ENCODE peak calls at places on chromosomes 4 and X, in eight cellular contexts. One of them, this sample, is unnamed. For H3K4me1 and H3K27me3, the result is how much of the 10 kb centered on the place peaks cover.

GRCh38 chr4:60724623-60725022 is 475.5 kb upstream of the ADGRL3 start:
- DNase-seq in breast epithelium: no peak
- DNase-seq in IMR-90: peak
- DNase-seq in ovary: no peak
- DNase-seq in left ventricle myocardium inferior: no peak
- DNase-seq in stomach: no peak
- DNase-seq in CD8-positive, alpha-beta memory T cell: no peak
- DNase-seq in endodermal cell: peak
- DNase-seq in this sample: no peak

GRCh38 chr4:116885579-116885978 is 199.8 kb downstream of the TRAM1L1 start:
- DNase-seq in breast epithelium: no peak
- DNase-seq in IMR-90: no peak
- DNase-seq in ovary: no peak
- DNase-seq in left ventricle myocardium inferior: no peak
- DNase-seq in stomach: no peak
- DNase-seq in CD8-positive, alpha-beta memory T cell: no peak
- DNase-seq in endodermal cell: no peak
- DNase-seq in this sample: no peak

GRCh38 chrX:72029473-72030411 is 102.0 kb downstream of the RTL5 start:
- DNase-seq in breast epithelium: no peak
- DNase-seq in IMR-90: peak
- DNase-seq in ovary: no peak
- DNase-seq in left ventricle myocardium inferior: no peak
- DNase-seq in stomach: no peak
- DNase-seq in CD8-positive, alpha-beta memory T cell: no peak
- DNase-seq in endodermal cell: peak
- DNase-seq in this sample: no peak

GRCh38 chr4:23720556-23720955 is 169.3 kb downstream of the PPARGC1A start:
- DNase-seq in breast epithelium: no peak
- DNase-seq in IMR-90: no peak
- DNase-seq in ovary: no peak
- DNase-seq in left ventricle myocardium inferior: no peak
- DNase-seq in stomach: no peak
- DNase-seq in CD8-positive, alpha-beta memory T cell: no peak
- DNase-seq in endodermal cell: no peak
- DNase-seq in this sample: no peak

GRCh38 chr4:39587881-39588280 is 50.8 kb downstream of the SMIM14 start:
- DNase-seq in breast epithelium: no peak
- DNase-seq in IMR-90: peak
- DNase-seq in ovary: no peak
- DNase-seq in left ventricle myocardium inferior: no peak
- DNase-seq in stomach: no peak
- DNase-seq in CD8-positive, alpha-beta memory T cell: no peak
- DNase-seq in endodermal cell: no peak
- DNase-seq in this sample: no peak

GRCh38 chrX:38664285-38664684 is 102.9 kb downstream of the TSPAN7 start:
- DNase-seq in breast epithelium: no peak
- DNase-seq in IMR-90: peak
- DNase-seq in ovary: no peak
- DNase-seq in left ventricle myocardium inferior: no peak
- DNase-seq in stomach: no peak
- DNase-seq in CD8-positive, alpha-beta memory T cell: no peak
- DNase-seq in endodermal cell: peak
- DNase-seq in this sample: no peak

GRCh38 chrX:9320940-9321339 is 143.9 kb upstream of the TBL1X start:
- DNase-seq in breast epithelium: no peak
- DNase-seq in IMR-90: peak
- DNase-seq in ovary: no peak
- DNase-seq in left ventricle myocardium inferior: no peak
- DNase-seq in stomach: no peak
- DNase-seq in CD8-positive, alpha-beta memory T cell: no peak
- DNase-seq in endodermal cell: no peak
- DNase-seq in this sample: no peak

GRCh38 chr4:36215627-36216026 is 28.7 kb downstream of the ARAP2 start:
- DNase-seq in breast epithelium: no peak
- DNase-seq in IMR-90: no peak
- DNase-seq in ovary: no peak
- DNase-seq in left ventricle myocardium inferior: no peak
- DNase-seq in stomach: no peak
- DNase-seq in CD8-positive, alpha-beta memory T cell: no peak
- DNase-seq in endodermal cell: no peak
- DNase-seq in this sample: no peak

GRCh38 chrX:18353931-18354368 is 538 bp downstream of the SCML2 start:
- DNase-seq in breast epithelium: no peak
- DNase-seq in IMR-90: no peak
- DNase-seq in ovary: peak
- DNase-seq in left ventricle myocardium inferior: no peak
- DNase-seq in stomach: no peak
- DNase-seq in CD8-positive, alpha-beta memory T cell: peak
- DNase-seq in endodermal cell: peak
- DNase-seq in this sample: peak

GRCh38 chrX:104307341-104307740 is 52.6 kb upstream of the ESX1 start:
- DNase-seq in breast epithelium: no peak
- DNase-seq in IMR-90: no peak
- DNase-seq in ovary: no peak
- DNase-seq in left ventricle myocardium inferior: no peak
- DNase-seq in stomach: no peak
- DNase-seq in CD8-positive, alpha-beta memory T cell: no peak
- DNase-seq in endodermal cell: no peak
- DNase-seq in this sample: no peak

GRCh38 chrX:106952089-106952488 is 31.9 kb downstream of the CLDN2 start:
- DNase-seq in breast epithelium: no peak
- DNase-seq in IMR-90: no peak
- DNase-seq in ovary: no peak
- DNase-seq in left ventricle myocardium inferior: no peak
- DNase-seq in stomach: no peak
- DNase-seq in CD8-positive, alpha-beta memory T cell: no peak
- DNase-seq in endodermal cell: no peak
- DNase-seq in this sample: no peak

DNA sequence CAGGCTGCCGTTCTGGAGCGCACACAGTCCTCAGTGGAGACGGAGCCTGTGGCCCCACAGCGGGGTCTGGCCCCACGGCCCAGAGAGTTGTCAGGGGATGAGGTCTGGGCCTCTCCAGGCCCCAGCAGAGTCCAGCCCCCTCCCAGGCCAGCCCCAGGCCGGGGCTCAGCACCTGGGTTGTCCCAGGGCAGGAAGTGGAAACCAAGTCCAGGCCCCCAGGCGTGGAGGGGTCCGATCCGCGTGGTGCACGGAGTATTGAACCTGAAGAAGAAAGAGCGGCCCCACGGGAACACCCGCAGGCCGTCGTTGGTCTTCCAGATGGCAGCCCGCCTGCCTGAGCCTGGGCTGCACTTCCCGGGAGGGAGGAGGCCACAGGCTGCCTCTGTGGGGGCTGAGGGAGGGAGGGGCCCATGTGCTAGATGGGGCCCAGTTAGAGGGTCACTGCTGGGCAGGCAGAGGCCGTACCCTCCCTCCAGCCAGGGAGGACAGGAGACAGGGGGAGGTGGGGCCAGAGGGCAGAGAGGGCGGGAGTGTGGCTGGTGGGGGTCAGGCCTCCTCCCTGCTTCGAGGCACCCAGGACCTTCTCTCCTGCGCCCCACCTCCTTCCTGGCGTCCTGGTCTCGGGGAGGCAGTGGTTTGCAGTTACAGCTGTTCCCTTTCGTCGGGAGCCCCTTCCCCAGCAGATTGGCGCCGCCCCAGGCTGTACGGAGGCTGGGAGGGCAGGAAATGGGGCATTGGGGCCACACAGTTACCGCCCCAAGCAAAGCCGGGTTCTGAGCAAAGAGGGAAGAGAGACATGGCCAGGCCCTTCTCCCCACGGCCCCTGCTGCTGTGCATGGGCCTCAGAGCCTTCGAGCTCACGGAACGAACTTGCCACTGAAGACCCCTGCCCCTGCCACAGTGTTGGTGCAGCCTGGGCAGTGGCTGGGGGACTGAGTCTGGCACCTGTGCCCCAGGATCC is 8.1 kb downstream of the HGFAC start:
- DNase-seq in breast epithelium: no peak
- DNase-seq in IMR-90: no peak
- DNase-seq in ovary: peak
- DNase-seq in left ventricle myocardium inferior: peak
- DNase-seq in stomach: no peak
- DNase-seq in CD8-positive, alpha-beta memory T cell: no peak
- DNase-seq in endodermal cell: no peak
- DNase-seq in this sample: peak
- H3K4me1 ChIP-seq in breast epithelium: under half
- H3K4me1 ChIP-seq in IMR-90: under half
- H3K4me1 ChIP-seq in ovary: under half
- H3K4me1 ChIP-seq in left ventricle myocardium inferior: under half
- H3K4me1 ChIP-seq in stomach: under half
- H3K4me1 ChIP-seq in CD8-positive, alpha-beta memory T cell: under half
- H3K4me1 ChIP-seq in endodermal cell: under half
- H3K4me1 ChIP-seq in this sample: under half

GRCh38 chr4:173508386-173509002 is 21.5 kb downstream of the HAND2 start:
- DNase-seq in breast epithelium: no peak
- DNase-seq in IMR-90: no peak
- DNase-seq in ovary: no peak
- DNase-seq in left ventricle myocardium inferior: no peak
- DNase-seq in stomach: no peak
- DNase-seq in CD8-positive, alpha-beta memory T cell: no peak
- DNase-seq in endodermal cell: peak
- DNase-seq in this sample: peak

GRCh38 chr4:173507471-173508385 is 22.3 kb downstream of the HAND2 start:
- DNase-seq in breast epithelium: no peak
- DNase-seq in IMR-90: no peak
- DNase-seq in ovary: no peak
- DNase-seq in left ventricle myocardium inferior: no peak
- DNase-seq in stomach: no peak
- DNase-seq in CD8-positive, alpha-beta memory T cell: no peak
- DNase-seq in endodermal cell: peak
- DNase-seq in this sample: no peak

GRCh38 chr4:173506780-173507211 is 23.2 kb downstream of the HAND2 start:
- DNase-seq in breast epithelium: no peak
- DNase-seq in IMR-90: no peak
- DNase-seq in ovary: no peak
- DNase-seq in left ventricle myocardium inferior: peak
- DNase-seq in stomach: no peak
- DNase-seq in CD8-positive, alpha-beta memory T cell: no peak
- DNase-seq in endodermal cell: peak
- DNase-seq in this sample: peak

GRCh38 chr4:173511787-173512361 is 18.2 kb downstream of the HAND2 start:
- DNase-seq in breast epithelium: no peak
- DNase-seq in IMR-90: no peak
- DNase-seq in ovary: no peak
- DNase-seq in left ventricle myocardium inferior: no peak
- DNase-seq in stomach: no peak
- DNase-seq in CD8-positive, alpha-beta memory T cell: no peak
- DNase-seq in endodermal cell: no peak
- DNase-seq in this sample: no peak

GRCh38 chr4:173509031-173510001 is 20.7 kb downstream of the HAND2 start:
- DNase-seq in breast epithelium: no peak
- DNase-seq in IMR-90: no peak
- DNase-seq in ovary: peak
- DNase-seq in left ventricle myocardium inferior: peak
- DNase-seq in stomach: no peak
- DNase-seq in CD8-positive, alpha-beta memory T cell: no peak
- DNase-seq in endodermal cell: peak
- DNase-seq in this sample: peak
- H3K27me3 ChIP-seq in breast epithelium: half or more
- H3K27me3 ChIP-seq in IMR-90: half or more
- H3K27me3 ChIP-seq in ovary: under half
- H3K27me3 ChIP-seq in left ventricle myocardium inferior: under half
- H3K27me3 ChIP-seq in stomach: half or more
- H3K27me3 ChIP-seq in CD8-positive, alpha-beta memory T cell: under half
- H3K27me3 ChIP-seq in endodermal cell: half or more
- H3K27me3 ChIP-seq in this sample: under half

DNA sequence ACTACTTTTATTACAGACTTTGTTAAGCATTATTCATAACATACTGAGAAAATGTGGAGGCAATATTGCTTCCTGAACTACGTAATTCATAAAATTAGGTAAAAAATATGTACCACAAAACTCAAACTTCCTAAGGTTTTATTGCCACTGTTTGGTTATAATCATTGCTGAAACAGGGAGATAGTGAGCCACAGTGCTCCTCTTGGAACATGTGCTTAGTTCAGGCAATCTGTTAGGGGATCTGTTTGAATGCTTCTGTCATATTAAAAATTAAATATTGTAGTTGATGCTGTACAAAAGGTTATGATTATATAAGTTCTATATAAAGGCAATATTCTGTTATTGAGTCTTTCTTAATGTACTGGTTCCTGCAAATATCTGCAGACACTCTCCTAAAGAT is 480.7 kb downstream of the GRXCR1 start:
- DNase-seq in breast epithelium: no peak
- DNase-seq in IMR-90: no peak
- DNase-seq in ovary: no peak
- DNase-seq in left ventricle myocardium inferior: no peak
- DNase-seq in stomach: no peak
- DNase-seq in CD8-positive, alpha-beta memory T cell: no peak
- DNase-seq in endodermal cell: no peak
- DNase-seq in this sample: no peak
- H3K4me1 ChIP-seq in breast epithelium: under half
- H3K4me1 ChIP-seq in IMR-90: under half
- H3K4me1 ChIP-seq in ovary: under half
- H3K4me1 ChIP-seq in left ventricle myocardium inferior: under half
- H3K4me1 ChIP-seq in stomach: under half
- H3K4me1 ChIP-seq in CD8-positive, alpha-beta memory T cell: under half
- H3K4me1 ChIP-seq in endodermal cell: under half
- H3K4me1 ChIP-seq in this sample: under half

GRCh38 chr4:42478509-42478908 is 81.2 kb downstream of the SHISA3 start:
- DNase-seq in breast epithelium: no peak
- DNase-seq in IMR-90: no peak
- DNase-seq in ovary: no peak
- DNase-seq in left ventricle myocardium inferior: no peak
- DNase-seq in stomach: no peak
- DNase-seq in CD8-positive, alpha-beta memory T cell: no peak
- DNase-seq in endodermal cell: no peak
- DNase-seq in this sample: no peak
- H3K27me3 ChIP-seq in breast epithelium: under half
- H3K27me3 ChIP-seq in IMR-90: under half
- H3K27me3 ChIP-seq in ovary: under half
- H3K27me3 ChIP-seq in left ventricle myocardium inferior: under half
- H3K27me3 ChIP-seq in stomach: under half
- H3K27me3 ChIP-seq in CD8-positive, alpha-beta memory T cell: under half
- H3K27me3 ChIP-seq in endodermal cell: under half
- H3K27me3 ChIP-seq in this sample: under half

GRCh38 chrX:148522006-148522405 is 21.6 kb downstream of the AFF2 start:
- DNase-seq in breast epithelium: no peak
- DNase-seq in IMR-90: no peak
- DNase-seq in ovary: no peak
- DNase-seq in left ventricle myocardium inferior: no peak
- DNase-seq in stomach: no peak
- DNase-seq in CD8-positive, alpha-beta memory T cell: no peak
- DNase-seq in endodermal cell: no peak
- DNase-seq in this sample: no peak

DNA sequence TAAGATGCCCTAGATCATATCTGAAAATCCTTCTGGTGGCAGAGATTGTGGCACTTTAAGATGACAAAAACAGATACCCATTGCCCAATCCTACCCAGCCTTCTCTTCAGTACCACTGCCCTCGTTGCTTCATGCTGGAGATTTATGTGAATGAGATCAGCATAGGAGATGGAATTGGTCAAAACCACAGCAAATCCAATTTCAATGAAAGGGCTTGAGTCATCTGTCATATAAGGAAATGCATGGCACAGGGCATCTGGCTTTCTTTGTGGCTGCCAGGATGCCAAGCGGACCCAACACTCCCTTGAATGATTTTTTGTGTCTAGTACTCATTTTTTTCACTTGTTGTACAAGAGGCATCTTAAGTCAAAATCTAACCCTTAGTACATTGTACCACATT is 16.8 kb downstream of the AFF2 start:
- DNase-seq in breast epithelium: no peak
- DNase-seq in IMR-90: no peak
- DNase-seq in ovary: no peak
- DNase-seq in left ventricle myocardium inferior: no peak
- DNase-seq in stomach: no peak
- DNase-seq in CD8-positive, alpha-beta memory T cell: no peak
- DNase-seq in endodermal cell: no peak
- DNase-seq in this sample: no peak
- H3K4me1 ChIP-seq in breast epithelium: under half
- H3K4me1 ChIP-seq in IMR-90: under half
- H3K4me1 ChIP-seq in ovary: under half
- H3K4me1 ChIP-seq in left ventricle myocardium inferior: under half
- H3K4me1 ChIP-seq in stomach: under half
- H3K4me1 ChIP-seq in CD8-positive, alpha-beta memory T cell: under half
- H3K4me1 ChIP-seq in endodermal cell: under half
- H3K4me1 ChIP-seq in this sample: under half

This sample was measured in right cardiac atrium.